ENCODE peak calls at places on chromosomes 3 and 15, in four cellular contexts. S is body of pancreas; V is CD4-positive, alpha-beta T cell; N is GM12865. K is an unnamed sample.

GRCh38 chr3:154089416-154090115 is 31.6 kb upstream of the ARHGEF26 start:
- DNase-seq in S (peak; percentile 14), V (no peak), N (no peak), K (no peak)

GRCh38 chr3:17217588-17217987 is 332.8 kb downstream of the PLCL2 start:
- DNase-seq in S (no peak), V (no peak), N (no peak), K (no peak)

GRCh38 chr15:64775551-64776401 is at the start of gene RBPMS2:
- DNase-seq in S (peak; percentile 25), V (no peak), N (no peak), K (no peak)

GRCh38 chr15:50907866-50908208 is 646 bp upstream of the AP4E1 start:
- DNase-seq in S (peak; percentile 58), V (no peak), N (peak; percentile 65), K (no peak)

GRCh38 chr15:42891569-42891968 is 29.0 kb downstream of the TTBK2 start:
- DNase-seq in S (no peak), V (no peak), N (peak; percentile 23), K (no peak)

GRCh38 chr3:7640787-7641186 is 779.9 kb downstream of the GRM7 start:
- DNase-seq in S (no peak), V (no peak), N (no peak), K (no peak)

GRCh38 chr15:52746162-52746721 is 43.9 kb downstream of the ONECUT1 start:
- DNase-seq in S (no peak), V (no peak), N (no peak), K (no peak)

GRCh38 chr3:184738519-184738890 is 26.6 kb upstream of the MAGEF1 start:
- DNase-seq in S (no peak), V (no peak), N (no peak), K (no peak)

GRCh38 chr15:64017082-64017588 is 29.1 kb downstream of the DAPK2 start:
- DNase-seq in S (no peak), V (no peak), N (no peak), K (no peak)

GRCh38 chr3:194633349-194634004 is at the start of gene TMEM44:
- DNase-seq in S (peak; percentile 72), V (peak; percentile 25), N (peak; percentile 87), K (peak; percentile 53)
- TF ChIP-seq CTCF in S (peak; percentile 42), V (peak; percentile 64), N (peak; percentile 67), K (peak; percentile 47)

GRCh38 chr15:92930776-92931175 is 30.7 kb downstream of the CHD2 start:
- DNase-seq in S (no peak), V (no peak), N (no peak), K (no peak)

GRCh38 chr15:92930061-92930460 is 29.9 kb downstream of the CHD2 start:
- DNase-seq in S (no peak), V (no peak), N (no peak), K (no peak)

GRCh38 chr15:92934706-92935105 is 34.6 kb downstream of the CHD2 start:
- DNase-seq in S (no peak), V (no peak), N (no peak), K (no peak)

GRCh38 chr15:92936138-92936537 is 36.0 kb downstream of the CHD2 start:
- DNase-seq in S (no peak), V (no peak), N (no peak), K (no peak)

GRCh38 chr15:92932946-92933649 is 33.0 kb downstream of the CHD2 start:
- DNase-seq in S (no peak), V (no peak), N (no peak), K (no peak)
- TF ChIP-seq CTCF in S (no peak), V (no peak), N (no peak), K (no peak)

GRCh38 chr3:132268956-132269355 is 48.3 kb upstream of the ACP3 start:
- DNase-seq in S (no peak), V (no peak), N (peak; percentile 49), K (no peak)
- TF ChIP-seq CTCF in S (peak; percentile 12), V (no peak), N (peak; percentile 26), K (no peak)

GRCh38 chr3:186208328-186208989 is 99.6 kb upstream of the ETV5 start:
- DNase-seq in S (no peak), V (no peak), N (no peak), K (no peak)
- TF ChIP-seq CTCF in S (peak; percentile 24), V (no peak), N (no peak), K (no peak)

GRCh38 chr15:60183366-60183765 is 179.3 kb downstream of the FOXB1 start:
- DNase-seq in S (no peak), V (no peak), N (no peak), K (no peak)

GRCh38 chr15:60184579-60184978 is 180.5 kb downstream of the FOXB1 start:
- DNase-seq in S (no peak), V (no peak), N (no peak), K (no peak)

GRCh38 chr15:60179786-60180391 is 175.8 kb downstream of the FOXB1 start:
- DNase-seq in S (peak; percentile 46), V (no peak), N (peak; percentile 58), K (no peak)
- TF ChIP-seq CTCF in S (peak; percentile 74), V (peak; percentile 99), N (peak; percentile 77), K (peak; percentile 69)

DNA sequence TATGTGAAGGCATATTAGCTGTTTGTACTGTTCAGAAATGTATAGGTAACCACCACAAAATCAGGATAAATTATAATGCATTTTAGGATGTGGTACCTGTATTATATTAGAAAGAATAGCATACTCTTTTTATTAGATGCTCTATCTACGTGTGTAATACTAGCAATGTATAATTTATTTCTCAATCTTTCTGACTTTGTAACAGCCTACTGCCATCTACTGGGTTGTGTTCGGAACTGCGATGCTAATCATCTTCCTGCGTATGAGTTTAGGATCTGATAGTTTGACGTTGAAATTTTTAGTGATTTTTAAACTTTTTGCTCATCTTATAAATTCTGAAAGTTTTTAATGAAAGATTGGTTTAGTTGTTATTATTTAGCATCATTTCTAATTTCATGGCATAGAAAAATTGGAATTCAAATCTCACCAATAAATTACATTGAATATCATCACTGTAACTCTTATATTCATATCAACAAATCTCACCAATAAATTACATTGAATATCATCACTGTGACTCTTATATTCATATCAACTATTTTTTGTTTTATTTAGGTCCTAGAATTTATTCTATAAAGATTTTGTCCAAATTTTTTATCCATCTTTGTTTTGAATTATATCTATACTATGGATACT is 322.7 kb upstream of the ZNF717 start:
- DNase-seq in S (peak; percentile 15), V (no peak), N (peak; percentile 34), K (no peak)
- TF ChIP-seq CTCF in S (peak; percentile 41), V (peak; percentile 16), N (peak; percentile 59), K (peak; percentile 84)

GRCh38 chr3:130894130-130894872 is 417 bp downstream of the ATP2C1 start:
- DNase-seq in S (peak; percentile 50), V (no peak), N (peak; percentile 48), K (no peak)
- TF ChIP-seq CTCF in S (no peak), V (no peak), N (no peak), K (no peak)